ENCODE peak calls at places on chromosomes 13 and 19, in six cellular contexts. T is fibroblast of lung, V is adipocyte, N is K562, Q is GM23248, R is astrocyte. W is an unnamed sample.

GRCh38 chr13:20090349-20090748 is 70.5 kb downstream of the GJA3 start:
- DNase-seq in R (no peak), T (no peak), N (no peak), Q (peak), V (peak), W (no peak)

GRCh38 chr19:53865918-53866696 is 1.6 kb upstream of the MYADM start:
- DNase-seq in V (peak), Q (peak), N (peak), R (no peak), T (peak), W (peak)

GRCh38 chr13:61728468-61728867 is 312.8 kb upstream of the PCDH20 start:
- DNase-seq in V (no peak), N (no peak), R (peak), T (peak), Q (no peak), W (no peak)

GRCh38 chr13:82758056-82758455 is 1124.2 kb downstream of the SLITRK1 start:
- DNase-seq in T (no peak), N (peak), Q (peak), R (no peak), V (no peak), W (peak)

GRCh38 chr13:79413521-79413920 is 7.5 kb upstream of the RBM26 start:
- DNase-seq in Q (no peak), N (no peak), T (no peak), R (no peak), V (no peak), W (no peak)

GRCh38 chr13:49791753-49792549 is 531 bp downstream of the KPNA3 start:
- DNase-seq in R (peak), T (peak), Q (peak), N (peak), V (peak), W (peak)

GRCh38 chr19:54577334-54577733 is 3.7 kb downstream of the LILRA2 start:
- DNase-seq in V (no peak), N (no peak), Q (no peak), R (no peak), T (no peak), W (no peak)

GRCh38 chr13:23578411-23579071 is 8.3 kb downstream of the TNFRSF19 start:
- DNase-seq in Q (peak), V (peak), R (peak), T (peak), N (peak), W (peak)

GRCh38 chr13:50599046-50599445 is 244.4 kb downstream of the DLEU7 start:
- DNase-seq in T (no peak), N (no peak), R (no peak), V (no peak), Q (no peak), W (no peak)

GRCh38 chr19:47006496-47006895 is 13.1 kb upstream of the NPAS1 start:
- DNase-seq in N (no peak), R (no peak), V (no peak), Q (no peak), T (no peak), W (no peak)

GRCh38 chr13:44458313-44458975 is 84.8 kb downstream of the SERP2 start:
- DNase-seq in Q (no peak), R (no peak), T (no peak), N (no peak), V (no peak), W (no peak)

GRCh38 chr19:40575326-40575725 is 1.3 kb upstream of the SHKBP1 start:
- DNase-seq in N (no peak), T (no peak), V (no peak), Q (no peak), R (no peak), W (no peak)

GRCh38 chr13:105871768-105872167 is 663.7 kb downstream of the EFNB2 start:
- DNase-seq in Q (no peak), R (no peak), T (no peak), N (no peak), V (no peak), W (no peak)

GRCh38 chr13:49453465-49453864 is 9.4 kb downstream of the SETDB2 start:
- DNase-seq in R (no peak), V (no peak), N (no peak), Q (no peak), T (no peak), W (no peak)

GRCh38 chr13:31172001-31172400 is 10.3 kb upstream of the HSPH1 start:
- DNase-seq in T (peak), Q (peak), R (peak), V (peak), N (no peak), W (no peak)

GRCh38 chr13:73401769-73402168 is 343.0 kb downstream of the KLF5 start:
- DNase-seq in Q (no peak), N (no peak), R (no peak), T (no peak), V (no peak), W (no peak)

GRCh38 chr13:91045351-91046034 is 302.0 kb upstream of the MIR17HG start:
- DNase-seq in Q (peak), R (no peak), V (peak), N (no peak), T (peak), W (peak)

GRCh38 chr19:18173572-18174294 is at the start of gene IFI30:
- DNase-seq in R (no peak), Q (peak), N (peak), V (peak), T (no peak), W (peak)

GRCh38 chr13:30978981-30979956 is 46.8 kb downstream of the TEX26 start:
- DNase-seq in T (no peak), Q (peak), V (no peak), N (peak), R (no peak), W (peak)

GRCh38 chr13:113650275-113650674 is 7.7 kb downstream of the ATP4B start:
- DNase-seq in V (no peak), T (no peak), Q (no peak), N (no peak), R (no peak), W (no peak)

GRCh38 chr13:112510987-112511715 is 76.8 kb downstream of the TUBGCP3 start:
- DNase-seq in V (no peak), Q (no peak), N (no peak), T (no peak), R (no peak), W (no peak)

GRCh38 chr13:30607908-30608307 is 9.8 kb upstream of the USPL1 start:
- DNase-seq in N (no peak), V (no peak), T (peak), Q (no peak), R (no peak), W (no peak)

GRCh38 chr13:113144255-113144629 is 14.2 kb upstream of the PROZ start:
- DNase-seq in V (no peak), T (no peak), N (no peak), R (no peak), Q (no peak), W (no peak)

GRCh38 chr13:30111810-30112209 is 195.5 kb downstream of the KATNAL1 start:
- DNase-seq in N (no peak), V (peak), Q (peak), R (no peak), T (no peak), W (no peak)

GRCh38 chr13:111491659-111492058 is 171.2 kb downstream of the TEX29 start:
- DNase-seq in N (no peak), T (no peak), V (no peak), Q (no peak), R (no peak), W (no peak)

GRCh38 chr13:112132619-112133018 is 65.7 kb downstream of the SOX1 start:
- DNase-seq in T (no peak), V (no peak), R (no peak), Q (no peak), N (no peak), W (no peak)

GRCh38 chr13:69324109-69324886 is 783.3 kb upstream of the ATXN8OS start:
- DNase-seq in T (peak), Q (no peak), V (peak), N (no peak), R (peak), W (peak)

GRCh38 chr19:49790866-49791265 is 22.2 kb downstream of the FUZ start:
- DNase-seq in R (no peak), N (peak), T (no peak), V (no peak), Q (peak), W (no peak)
- H3K9ac ChIP-seq in R (no peak), N (peak), T (no peak), V (peak), Q (peak), W (no peak)

GRCh38 chr19:42051166-42052115 is 18.6 kb downstream of the GRIK5 start:
- DNase-seq in V (no peak), Q (peak), N (no peak), R (no peak), T (no peak), W (no peak)

GRCh38 chr19:42045575-42045974 is 24.4 kb downstream of the GRIK5 start:
- DNase-seq in Q (no peak), T (no peak), N (no peak), V (no peak), R (no peak), W (no peak)

GRCh38 chr19:42052241-42052863 is 17.7 kb downstream of the GRIK5 start:
- DNase-seq in Q (no peak), N (no peak), R (no peak), V (no peak), T (no peak), W (no peak)

GRCh38 chr19:42053037-42053935 is 16.7 kb downstream of the GRIK5 start:
- DNase-seq in T (no peak), N (no peak), Q (no peak), R (no peak), V (no peak), W (no peak)

DNA sequence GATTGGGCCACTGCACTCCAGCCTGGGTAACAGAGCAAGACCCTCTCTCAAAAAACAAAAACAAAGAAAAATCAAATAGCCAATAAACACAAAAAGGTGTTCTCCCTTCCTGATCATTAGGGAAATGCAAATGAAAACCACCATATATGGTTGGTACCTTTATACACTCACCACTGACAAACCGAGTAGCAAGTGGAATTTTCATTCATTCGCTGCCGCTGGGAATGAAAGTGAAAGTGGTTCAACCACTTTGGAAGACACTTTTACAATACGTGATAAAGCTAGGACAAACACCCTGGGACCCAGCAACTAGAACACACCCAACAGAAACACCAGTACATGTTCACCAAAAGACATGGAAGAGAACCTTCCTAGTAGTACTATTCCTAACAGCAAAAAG is 21.0 kb downstream of the GRIK5 start:
- DNase-seq in N (no peak), V (no peak), R (no peak), T (no peak), Q (no peak), W (no peak)
- H3K9ac ChIP-seq in N (no peak), V (no peak), R (no peak), T (no peak), Q (no peak), W (no peak)

GRCh38 chr19:38373907-38374331 is 452 bp upstream of the PSMD8 start:
- DNase-seq in T (no peak), N (no peak), Q (no peak), V (no peak), R (no peak), W (no peak)
- H3K9ac ChIP-seq in T (no peak), N (peak), Q (peak), V (peak), R (peak), W (no peak)

GRCh38 chr19:13234518-13234917 is 84.3 kb downstream of the IER2 start:
- DNase-seq in Q (peak), N (peak), T (peak), R (no peak), V (peak), W (peak)
- H3K9ac ChIP-seq in Q (no peak), N (peak), T (no peak), R (no peak), V (no peak), W (no peak)

GRCh38 chr19:16978839-16979802 is 47.5 kb downstream of the CPAMD8 start:
- DNase-seq in Q (no peak), R (no peak), V (no peak), N (no peak), T (no peak), W (no peak)

GRCh38 chr19:16978156-16978555 is 48.5 kb downstream of the CPAMD8 start:
- DNase-seq in N (no peak), V (no peak), T (no peak), Q (no peak), R (no peak), W (no peak)

GRCh38 chr19:16976471-16976870 is 50.1 kb downstream of the CPAMD8 start:
- DNase-seq in R (no peak), V (no peak), N (no peak), T (no peak), Q (no peak), W (no peak)

GRCh38 chr19:16977306-16977705 is 49.3 kb downstream of the CPAMD8 start:
- DNase-seq in N (no peak), V (no peak), Q (no peak), T (no peak), R (no peak), W (no peak)
- H3K9ac ChIP-seq in N (no peak), V (no peak), Q (no peak), T (no peak), R (no peak), W (no peak)

GRCh38 chr19:6527893-6528543 is 2.8 kb upstream of the TNFSF9 start:
- DNase-seq in V (no peak), Q (no peak), R (no peak), N (no peak), T (no peak), W (no peak)
- H3K9ac ChIP-seq in V (no peak), Q (no peak), R (no peak), N (no peak), T (no peak), W (no peak)

W was measured in neural progenitor cell.